ENCODE peak calls at places on chromosomes 3 and 15, in nine cellular contexts. J is NCI-H460; V is putamen; Z is heart left ventricle; D is activated naive CD4-positive, alpha-beta T cell treated with anti-CD3 and anti-CD28 coated beads, Interleukin-2, amount 10 ng/mL, durations not matched to agents 7 days and 5 days; O is HAP-1; T is activated T-helper 1 cell treated with anti-CD3 and anti-CD28 coated beads, Interleukin-2, amount 50 U/mL, for 16 hours; R is adrenal gland; P is dermis microvascular lymphatic vessel endothelial cell. I is an unnamed sample.

GRCh38 chr15:27358751-27359434 is 387.9 kb downstream of the GABRG3 start:
- DNase-seq in J (peak), V (peak), Z (no peak), D (no peak), O (no peak), T (no peak), R (peak), P (no peak), I (no peak)

GRCh38 chr15:52362497-52362896 is 66.9 kb upstream of the MYO5C start:
- DNase-seq in J (no peak), V (no peak), Z (no peak), D (no peak), O (no peak), T (no peak), R (no peak), P (no peak), I (no peak)

GRCh38 chr3:167743799-167744198 is 8.3 kb downstream of the SERPINI1 start:
- DNase-seq in J (no peak), V (no peak), Z (no peak), D (no peak), O (no peak), T (no peak), R (no peak), P (no peak), I (no peak)

GRCh38 chr3:14235003-14235876 is 56.6 kb downstream of the LSM3 start:
- DNase-seq in J (no peak), V (no peak), Z (no peak), D (no peak), O (no peak), T (no peak), R (no peak), P (no peak), I (no peak)

GRCh38 chr3:123113889-123114450 is 47.1 kb downstream of the PDIA5 start:
- DNase-seq in J (no peak), V (no peak), Z (no peak), D (peak), O (no peak), T (no peak), R (no peak), P (peak), I (peak)

GRCh38 chr3:40166997-40167396 is 142.5 kb upstream of the EIF1B start:
- DNase-seq in J (no peak), V (no peak), Z (no peak), D (no peak), O (no peak), T (no peak), R (no peak), P (no peak), I (no peak)

GRCh38 chr15:56894601-56895000 is 23.8 kb upstream of the TCF12 start:
- DNase-seq in J (no peak), V (no peak), Z (no peak), D (no peak), O (no peak), T (no peak), R (no peak), P (no peak), I (no peak)

GRCh38 chr3:69439683-69440270 is 53.9 kb upstream of the FRMD4B start:
- DNase-seq in J (no peak), V (peak), Z (no peak), D (no peak), O (peak), T (no peak), R (no peak), P (peak), I (peak)

GRCh38 chr15:70892912-70893560 is 410 bp downstream of the LRRC49 start:
- DNase-seq in J (peak), V (no peak), Z (peak), D (no peak), O (peak), T (no peak), R (peak), P (peak), I (peak)

GRCh38 chr3:140128217-140129137 is 193.5 kb downstream of the CLSTN2 start:
- DNase-seq in J (peak), V (no peak), Z (no peak), D (peak), O (peak), T (no peak), R (peak), P (peak), I (peak)

GRCh38 chr3:195035345-195036202 is 235.4 kb downstream of the XXYLT1 start:
- DNase-seq in J (no peak), V (no peak), Z (no peak), D (no peak), O (no peak), T (no peak), R (no peak), P (no peak), I (no peak)

GRCh38 chr3:42214064-42214463 is 51.9 kb downstream of the CCK start:
- DNase-seq in J (no peak), V (no peak), Z (no peak), D (peak), O (no peak), T (no peak), R (no peak), P (no peak), I (no peak)

GRCh38 chr3:167711439-167711838 is 23.3 kb downstream of the PDCD10 start:
- DNase-seq in J (no peak), V (no peak), Z (no peak), D (no peak), O (no peak), T (no peak), R (no peak), P (no peak), I (no peak)

GRCh38 chr3:50259432-50260026 is 9.4 kb upstream of the SEMA3B start:
- DNase-seq in J (no peak), V (no peak), Z (no peak), D (peak), O (no peak), T (no peak), R (no peak), P (no peak), I (no peak)

GRCh38 chr3:111069974-111070751 is 1.5 kb upstream of the NECTIN3 start:
- DNase-seq in J (no peak), V (no peak), Z (peak), D (no peak), O (no peak), T (no peak), R (peak), P (no peak), I (peak)

GRCh38 chr3:43161684-43162512 is 56.0 kb upstream of the POMGNT2 start:
- DNase-seq in J (peak), V (peak), Z (no peak), D (no peak), O (peak), T (no peak), R (no peak), P (peak), I (peak)

GRCh38 chr3:46742992-46743391 is 25.3 kb upstream of the PRSS50 start:
- DNase-seq in J (no peak), V (no peak), Z (no peak), D (no peak), O (no peak), T (no peak), R (no peak), P (no peak), I (no peak)

GRCh38 chr15:60695713-60696522 is 217.0 kb upstream of the ICE2 start:
- DNase-seq in J (no peak), V (no peak), Z (no peak), D (peak), O (no peak), T (peak), R (peak), P (no peak), I (no peak)

GRCh38 chr3:169454060-169454317 is 209.5 kb downstream of the MECOM start:
- DNase-seq in J (no peak), V (no peak), Z (no peak), D (no peak), O (no peak), T (no peak), R (no peak), P (no peak), I (no peak)

GRCh38 chr15:63553388-63553791 is 43.8 kb upstream of the FBXL22 start:
- DNase-seq in J (no peak), V (no peak), Z (peak), D (no peak), O (peak), T (no peak), R (peak), P (peak), I (peak)

GRCh38 chr15:66085128-66085527 is 168.4 kb downstream of the MEGF11 start:
- DNase-seq in J (no peak), V (no peak), Z (no peak), D (peak), O (peak), T (no peak), R (no peak), P (no peak), I (no peak)

GRCh38 chr3:107523361-107524213 is 825 bp downstream of the BBX start:
- DNase-seq in J (no peak), V (peak), Z (peak), D (peak), O (peak), T (peak), R (peak), P (no peak), I (peak)

GRCh38 chr15:53446376-53446775 is 313.1 kb downstream of the WDR72 start:
- DNase-seq in J (no peak), V (no peak), Z (no peak), D (no peak), O (no peak), T (no peak), R (no peak), P (no peak), I (no peak)

GRCh38 chr15:59157840-59158700 is 48.6 kb upstream of the LDHAL6B start:
- DNase-seq in J (no peak), V (no peak), Z (no peak), D (no peak), O (no peak), T (no peak), R (no peak), P (no peak), I (no peak)

GRCh38 chr15:68578175-68578959 is 426 bp upstream of the CORO2B start:
- DNase-seq in J (no peak), V (peak), Z (peak), D (peak), O (no peak), T (no peak), R (peak), P (no peak), I (peak)

GRCh38 chr3:86563358-86563970 is 427.5 kb downstream of the VGLL3 start:
- DNase-seq in J (peak), V (peak), Z (no peak), D (no peak), O (peak), T (no peak), R (no peak), P (peak), I (peak)

GRCh38 chr15:48285329-48286214 is 45.7 kb upstream of the DUT start:
- DNase-seq in J (peak), V (peak), Z (peak), D (peak), O (peak), T (no peak), R (peak), P (peak), I (peak)

GRCh38 chr15:97692317-97693015 is 268.0 kb upstream of the ARRDC4 start:
- DNase-seq in J (no peak), V (no peak), Z (peak), D (no peak), O (no peak), T (no peak), R (no peak), P (no peak), I (no peak)

GRCh38 chr15:57635300-57635944 is 43.7 kb downstream of the MYZAP start:
- DNase-seq in J (no peak), V (no peak), Z (peak), D (no peak), O (no peak), T (no peak), R (peak), P (peak), I (peak)

GRCh38 chr3:143000525-143000924 is 845 bp upstream of the U2SURP start:
- DNase-seq in J (no peak), V (no peak), Z (no peak), D (no peak), O (no peak), T (no peak), R (no peak), P (no peak), I (no peak)

GRCh38 chr15:40477703-40478269 is 7.0 kb downstream of the CHST14 start:
- DNase-seq in J (no peak), V (no peak), Z (no peak), D (no peak), O (no peak), T (no peak), R (no peak), P (no peak), I (no peak)

GRCh38 chr3:160982497-160982896 is 122.7 kb downstream of the B3GALNT1 start:
- DNase-seq in J (no peak), V (no peak), Z (no peak), D (no peak), O (no peak), T (no peak), R (no peak), P (no peak), I (peak)

I was measured in lung microvascular endothelial cell.